ENCODE peak calls at places on chromosomes 6 and 20, in eight cellular contexts. F, B, P, W, D, E, T and U are unnamed samples.

GRCh38 chr6:167703347-167703746 is 123.4 kb upstream of the AFDN start:
- DNase-seq in W (no peak), T (no peak), P (no peak), F (no peak), E (no peak), B (no peak), D (no peak), U (no peak)

GRCh38 chr20:49219924-49220831 is 962 bp downstream of the DDX27 start:
- DNase-seq in D (no peak), F (no peak), W (no peak), E (no peak), P (no peak), B (no peak), T (no peak), U (no peak)

GRCh38 chr6:2275892-2276242 is 30.5 kb upstream of the GMDS start:
- DNase-seq in E (no peak), T (no peak), B (no peak), W (no peak), F (no peak), P (no peak), D (no peak), U (no peak)

GRCh38 chr6:19731286-19731685 is 105.9 kb upstream of the ID4 start:
- DNase-seq in W (peak; percentile 93), F (no peak), E (no peak), T (no peak), P (peak; percentile 97), B (no peak), D (no peak), U (no peak)

GRCh38 chr6:113858605-113859348 is 1.6 kb downstream of the MARCKS start:
- DNase-seq in P (peak; percentile 93), B (peak; percentile 95), E (peak; percentile 44), W (peak; percentile 85), F (no peak), D (peak; percentile 89), T (peak; percentile 96), U (peak; percentile 96)

GRCh38 chr6:42359021-42359420 is 92.7 kb downstream of the TRERF1 start:
- DNase-seq in P (no peak), W (no peak), F (no peak), T (no peak), E (no peak), B (no peak), D (no peak), U (no peak)

GRCh38 chr6:142377112-142377848 is 75.5 kb downstream of the ADGRG6 start:
- DNase-seq in E (no peak), T (peak; percentile 68), F (no peak), W (no peak), D (no peak), B (peak; percentile 23), P (peak; percentile 95), U (no peak)

GRCh38 chr20:22615425-22615824 is 31.1 kb upstream of the FOXA2 start:
- DNase-seq in F (no peak), E (no peak), B (no peak), W (no peak), P (no peak), T (no peak), D (no peak), U (no peak)

GRCh38 chr20:539848-540247 is 3.7 kb downstream of the CSNK2A1 start:
- DNase-seq in D (no peak), P (peak; percentile 75), F (no peak), B (no peak), W (peak; percentile 20), T (no peak), E (no peak), U (no peak)

GRCh38 chr6:117288083-117288715 is 22.8 kb downstream of the VGLL2 start:
- DNase-seq in W (no peak), E (no peak), P (no peak), T (no peak), D (no peak), F (no peak), B (no peak), U (no peak)

GRCh38 chr6:157244175-157244574 is 79.1 kb downstream of the TMEM242 start:
- DNase-seq in P (peak; percentile 31), T (no peak), W (peak; percentile 75), E (no peak), D (no peak), F (no peak), B (no peak), U (no peak)

GRCh38 chr6:1082040-1082935 is 229.6 kb upstream of the FOXQ1 start:
- DNase-seq in W (peak; percentile 67), B (no peak), P (peak; percentile 93), F (no peak), E (no peak), D (no peak), T (no peak), U (no peak)

GRCh38 chr6:327538-328183 is 35.4 kb downstream of the DUSP22 start:
- DNase-seq in D (no peak), F (no peak), B (no peak), P (no peak), T (no peak), W (peak; percentile 24), E (no peak), U (no peak)

GRCh38 chr20:37680420-37680819 is 13.4 kb upstream of the CTNNBL1 start:
- DNase-seq in D (no peak), B (no peak), F (no peak), W (peak; percentile 12), E (no peak), P (peak; percentile 29), T (no peak), U (no peak)

GRCh38 chr20:43536817-43537440 is 21.9 kb upstream of the SGK2 start:
- DNase-seq in W (peak; percentile 53), B (no peak), E (no peak), T (no peak), D (no peak), P (peak; percentile 24), F (no peak), U (no peak)

GRCh38 chr20:20711413-20711812 is 1.0 kb downstream of the RALGAPA2 start:
- DNase-seq in F (no peak), B (no peak), W (no peak), P (peak; percentile 17), E (no peak), D (no peak), T (no peak), U (no peak)

GRCh38 chr20:4956200-4956810 is 45.0 kb downstream of the SLC23A2 start:
- DNase-seq in W (peak; percentile 51), T (peak; percentile 8), D (no peak), B (no peak), P (peak; percentile 61), F (no peak), E (no peak), U (peak; percentile 47)

GRCh38 chr6:34176261-34177031 is 30.6 kb upstream of the GRM4 start:
- DNase-seq in D (no peak), W (no peak), P (no peak), F (no peak), B (no peak), E (no peak), T (no peak), U (peak; percentile 13)

GRCh38 chr6:125791820-125792165 is 1.0 kb downstream of the NCOA7 start:
- DNase-seq in T (no peak), W (no peak), P (no peak), F (no peak), E (no peak), B (no peak), D (no peak), U (no peak)
- TF ChIP-seq CTCF in T (no peak), W (peak; percentile 12), P (no peak), F (no peak), E (no peak), B (no peak), D (no peak), U (no peak)

GRCh38 chr6:101395345-101395744 is 1.8 kb downstream of the GRIK2 start:
- DNase-seq in T (no peak), E (no peak), P (no peak), D (no peak), W (peak; percentile 28), B (no peak), F (no peak), U (no peak)
- TF ChIP-seq CTCF in T (no peak), E (no peak), P (peak; percentile 23), D (peak; percentile 13), W (peak; percentile 73), B (peak; percentile 24), F (no peak), U (no peak)

GRCh38 chr20:39676857-39677351 is 714.8 kb downstream of the DHX35 start:
- DNase-seq in D (no peak), W (no peak), F (no peak), P (peak; percentile 32), E (no peak), B (no peak), T (no peak), U (no peak)
- TF ChIP-seq CTCF in D (no peak), W (no peak), F (no peak), P (peak; percentile 39), E (peak; percentile 31), B (peak; percentile 24), T (no peak), U (peak; percentile 32)

GRCh38 chr6:132252113-132252512 is 149.2 kb downstream of the MOXD1 start:
- DNase-seq in B (no peak), T (no peak), W (no peak), E (no peak), F (no peak), D (no peak), P (peak; percentile 96), U (no peak)

GRCh38 chr6:132244744-132245143 is 156.5 kb downstream of the MOXD1 start:
- DNase-seq in W (no peak), T (no peak), P (no peak), D (no peak), E (no peak), F (no peak), B (no peak), U (no peak)

GRCh38 chr6:132246632-132247270 is 154.5 kb downstream of the MOXD1 start:
- DNase-seq in E (no peak), W (no peak), P (no peak), B (no peak), F (no peak), T (no peak), D (no peak), U (no peak)

GRCh38 chr6:132251711-132252110 is 149.6 kb downstream of the MOXD1 start:
- DNase-seq in E (no peak), P (peak; percentile 72), B (no peak), F (no peak), D (no peak), W (no peak), T (no peak), U (no peak)

GRCh38 chr6:132247381-132248159 is 153.7 kb downstream of the MOXD1 start:
- DNase-seq in E (no peak), B (no peak), F (no peak), P (peak; percentile 5), T (no peak), W (peak; percentile 1), D (no peak), U (no peak)
- TF ChIP-seq CTCF in E (no peak), B (no peak), F (peak; percentile 20), P (peak; percentile 17), T (no peak), W (peak; percentile 53), D (no peak), U (no peak)